ENCODE peak calls at places on chromosome 1, in nine cellular contexts. V is nephron progenitor cell, F is omental fat pad, R is progenitor cell of endocrine pancreas, H is GM13976, M is lower leg skin, I is hepatocyte, Z is GM23338, D is H9. B is an unnamed sample.

GRCh38 chr1:17441265-17441992 is 2.0 kb upstream of the RCC2 start:
- DNase-seq in V (no peak), F (no peak), R (no peak), H (no peak), M (no peak), I (peak; percentile 30), Z (peak; percentile 59), D (no peak), B (no peak)

GRCh38 chr1:5975133-5975880 is 16.9 kb downstream of the NPHP4 start:
- DNase-seq in V (peak; percentile 62), F (no peak), R (peak; percentile 29), H (peak; percentile 58), M (no peak), I (peak; percentile 72), Z (peak; percentile 67), D (peak; percentile 59), B (peak; percentile 81)

GRCh38 chr1:154876842-154877369 is 6.8 kb upstream of the KCNN3 start:
- DNase-seq in V (no peak), F (no peak), R (no peak), H (no peak), M (no peak), I (no peak), Z (no peak), D (peak; percentile 2), B (no peak)

GRCh38 chr1:105260018-105260417 is 1510.3 kb downstream of the AMY1C start:
- DNase-seq in V (no peak), F (no peak), R (no peak), H (no peak), M (no peak), I (no peak), Z (no peak), D (no peak), B (no peak)

GRCh38 chr1:208358681-208359080 is 114.5 kb upstream of the PLXNA2 start:
- DNase-seq in V (no peak), F (no peak), R (no peak), H (no peak), M (no peak), I (no peak), Z (no peak), D (no peak), B (no peak)

GRCh38 chr1:6043561-6043960 is 2.1 kb upstream of the KCNAB2 start:
- DNase-seq in V (no peak), F (no peak), R (no peak), H (no peak), M (no peak), I (no peak), Z (no peak), D (no peak), B (no peak)

GRCh38 chr1:80988896-80989295 is 811.8 kb upstream of the ADGRL2 start:
- DNase-seq in V (no peak), F (no peak), R (no peak), H (no peak), M (no peak), I (no peak), Z (no peak), D (no peak), B (no peak)

GRCh38 chr1:110605446-110605845 is 712 bp downstream of the KCNA2 start:
- DNase-seq in V (no peak), F (no peak), R (no peak), H (no peak), M (no peak), I (no peak), Z (no peak), D (no peak), B (no peak)

GRCh38 chr1:114286960-114287359 is 133.3 kb upstream of the SYT6 start:
- DNase-seq in V (no peak), F (no peak), R (no peak), H (no peak), M (no peak), I (no peak), Z (no peak), D (no peak), B (no peak)

GRCh38 chr1:114296413-114296812 is 142.7 kb upstream of the SYT6 start:
- DNase-seq in V (no peak), F (no peak), R (no peak), H (no peak), M (no peak), I (no peak), Z (no peak), D (no peak), B (no peak)

GRCh38 chr1:114289321-114289720 is 135.7 kb upstream of the SYT6 start:
- DNase-seq in V (no peak), F (no peak), R (no peak), H (no peak), M (no peak), I (no peak), Z (no peak), D (no peak), B (no peak)

GRCh38 chr1:114295321-114295720 is 141.7 kb upstream of the SYT6 start:
- DNase-seq in V (no peak), F (no peak), R (no peak), H (no peak), M (no peak), I (no peak), Z (no peak), D (no peak), B (no peak)

DNA sequence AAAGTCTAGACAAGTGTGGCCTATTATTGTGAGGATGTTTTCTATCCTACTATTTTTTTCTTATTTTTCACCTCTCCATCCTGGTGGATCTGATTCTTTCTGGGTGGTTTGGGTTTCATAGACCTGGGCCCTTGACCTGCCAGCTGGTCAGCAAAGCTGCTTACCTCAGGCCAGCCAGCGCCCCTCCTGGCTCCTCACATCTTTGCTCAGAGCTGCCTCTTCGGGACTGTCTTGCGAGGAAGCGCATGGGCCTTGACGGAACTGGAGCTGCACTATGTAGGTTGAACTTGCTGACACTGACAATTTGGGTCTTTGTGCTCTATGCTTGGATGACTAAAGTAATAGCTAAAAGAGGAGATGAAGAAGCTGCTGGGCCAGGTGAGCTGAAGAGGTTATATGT is 138.5 kb upstream of the SYT6 start:
- DNase-seq in V (no peak), F (no peak), R (no peak), H (no peak), M (no peak), I (no peak), Z (peak; percentile 38), D (peak; percentile 59), B (no peak)
- TF ChIP-seq CTCF in V (no peak), F (no peak), R (no peak), H (no peak), M (no peak), I (no peak), Z (peak; percentile 34), D (peak; percentile 37), B (no peak)

GRCh38 chr1:33768821-33769220 is 95.1 kb upstream of the HMGB4 start:
- DNase-seq in V (no peak), F (no peak), R (no peak), H (no peak), M (no peak), I (no peak), Z (no peak), D (no peak), B (no peak)
- TF ChIP-seq CTCF in V (no peak), F (no peak), R (no peak), H (no peak), M (no peak), I (no peak), Z (no peak), D (no peak), B (no peak)

DNA sequence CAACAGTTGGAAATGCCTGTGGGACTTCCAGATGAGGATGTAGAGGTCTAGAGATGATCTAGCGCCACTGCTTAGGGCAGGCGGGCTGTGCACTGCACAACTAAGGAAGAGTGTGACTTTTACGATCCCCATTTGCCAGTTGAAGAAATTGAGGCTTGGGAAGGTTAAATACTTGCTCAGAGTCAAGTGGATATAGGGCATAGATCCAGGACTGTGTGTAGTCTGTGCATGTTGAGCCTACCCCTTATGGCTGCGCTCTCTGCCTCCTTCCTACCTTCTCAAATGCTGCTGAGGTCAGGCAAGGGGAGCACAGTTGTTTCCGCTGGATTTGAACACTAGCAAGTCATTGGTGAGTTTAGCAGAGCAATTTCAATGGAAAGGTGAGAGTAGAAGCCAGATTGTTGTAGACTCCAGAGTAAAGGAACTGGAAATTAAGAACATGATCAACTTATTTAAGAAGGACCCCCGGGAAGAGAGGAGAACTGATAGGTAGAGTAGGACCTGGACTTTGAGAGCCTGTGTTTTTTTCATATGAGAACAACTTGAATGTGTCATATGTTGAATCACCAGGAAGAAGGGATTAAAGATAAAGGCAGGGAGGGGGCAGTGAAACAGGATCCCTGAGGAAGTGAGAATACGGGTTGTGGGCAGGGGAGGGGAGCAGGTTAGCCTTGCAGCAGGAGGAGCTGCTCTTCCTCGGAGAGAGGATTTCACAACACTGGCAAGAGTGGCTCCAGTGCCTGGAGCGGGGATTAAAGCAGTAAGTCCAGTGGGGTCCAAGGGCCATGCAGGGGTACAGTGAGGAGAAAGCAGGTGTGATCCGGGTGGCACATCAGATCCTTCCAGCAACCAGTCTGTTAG is 2.7 kb downstream of the CAPN2 start:
- DNase-seq in V (no peak), F (no peak), R (no peak), H (no peak), M (no peak), I (peak; percentile 85), Z (peak; percentile 62), D (no peak), B (no peak)
- TF ChIP-seq CTCF in V (no peak), F (no peak), R (no peak), H (no peak), M (no peak), I (no peak), Z (no peak), D (no peak), B (no peak)

GRCh38 chr1:151157067-151157531 is 650 bp downstream of the TNFAIP8L2 start:
- DNase-seq in V (no peak), F (no peak), R (no peak), H (no peak), M (no peak), I (no peak), Z (no peak), D (no peak), B (no peak)

GRCh38 chr1:151156515-151156819 is at the start of gene TNFAIP8L2:
- DNase-seq in V (no peak), F (no peak), R (no peak), H (peak; percentile 69), M (peak; percentile 61), I (no peak), Z (peak; percentile 44), D (peak; percentile 54), B (no peak)

GRCh38 chr1:151158311-151158710 is 1.9 kb downstream of the TNFAIP8L2 start:
- DNase-seq in V (no peak), F (no peak), R (no peak), H (no peak), M (no peak), I (no peak), Z (no peak), D (no peak), B (no peak)

GRCh38 chr1:151159373-151159772 is 2.9 kb downstream of the TNFAIP8L2 start:
- DNase-seq in V (no peak), F (no peak), R (no peak), H (no peak), M (no peak), I (no peak), Z (no peak), D (no peak), B (no peak)

DNA sequence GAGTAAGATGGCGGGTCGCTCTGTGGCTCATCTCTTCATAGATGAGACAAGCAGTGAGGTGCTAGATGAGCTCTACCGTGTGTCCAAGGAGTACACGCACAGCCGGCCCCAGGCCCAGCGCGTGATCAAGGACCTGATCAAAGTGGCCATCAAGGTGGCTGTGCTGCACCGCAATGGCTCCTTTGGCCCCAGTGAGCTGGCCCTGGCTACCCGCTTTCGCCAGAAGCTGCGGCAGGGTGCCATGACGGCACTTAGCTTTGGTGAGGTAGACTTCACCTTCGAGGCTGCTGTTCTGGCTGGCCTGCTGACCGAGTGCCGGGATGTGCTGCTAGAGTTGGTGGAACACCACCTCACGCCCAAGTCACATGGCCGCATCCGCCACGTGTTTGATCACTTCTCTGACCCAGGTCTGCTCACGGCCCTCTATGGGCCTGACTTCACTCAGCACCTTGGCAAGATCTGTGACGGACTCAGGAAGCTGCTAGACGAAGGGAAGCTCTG is 2.4 kb downstream of the TNFAIP8L2 start:
- DNase-seq in V (no peak), F (no peak), R (no peak), H (no peak), M (no peak), I (no peak), Z (peak; percentile 40), D (no peak), B (no peak)
- TF ChIP-seq CTCF in V (no peak), F (no peak), R (no peak), H (no peak), M (no peak), I (no peak), Z (no peak), D (no peak), B (no peak)

B was measured in glutamatergic neuron.